ENCODE peak calls at places on chromosomes 4 and X, in ten cellular contexts. V is sigmoid colon, N is fibroblast of lung, D is mammary epithelial cell, X is AG04449, S is pancreas, U is hepatocyte, W is SK-N-SH, C is lower leg skin, F is cardiac fibroblast. I is an unnamed sample.

GRCh38 chr4:15238720-15239119 is 189.1 kb upstream of the C1QTNF7 start:
- DNase-seq in S (no peak), V (no peak), W (peak; percentile 65), F (peak; percentile 67), D (peak; percentile 25), C (no peak), U (peak; percentile 68), X (no peak), N (peak; percentile 30), I (no peak)

GRCh38 chr4:5713861-5714260 is 2.9 kb downstream of the EVC start:
- DNase-seq in C (no peak), S (no peak), D (no peak), N (no peak), W (no peak), U (no peak), F (no peak), X (no peak), V (no peak), I (no peak)

GRCh38 chrX:10725071-10725470 is 104.7 kb upstream of the MID1 start:
- DNase-seq in F (no peak), V (no peak), D (no peak), C (no peak), X (no peak), S (no peak), W (peak; percentile 27), U (no peak), N (no peak), I (no peak)

GRCh38 chr4:74044676-74045075 is 6.2 kb upstream of the CXCL3 start:
- DNase-seq in W (no peak), U (no peak), N (peak; percentile 70), C (no peak), S (no peak), X (no peak), D (peak; percentile 81), V (no peak), F (no peak), I (no peak)

GRCh38 chr4:101050088-101050835 is 297.1 kb downstream of the PPP3CA start:
- DNase-seq in D (no peak), V (no peak), C (no peak), S (no peak), W (no peak), U (no peak), F (no peak), X (no peak), N (no peak), I (no peak)

GRCh38 chr4:11698846-11699590 is 270.3 kb upstream of the HS3ST1 start:
- DNase-seq in S (no peak), F (peak; percentile 35), X (no peak), C (no peak), N (peak; percentile 91), U (no peak), V (no peak), W (no peak), D (peak; percentile 91), I (no peak)

GRCh38 chrX:77788050-77788449 is 2.0 kb upstream of the ATRX start:
- DNase-seq in V (no peak), S (no peak), W (no peak), X (no peak), C (no peak), N (no peak), F (peak; percentile 24), U (peak; percentile 6), D (no peak), I (no peak)

GRCh38 chr4:150002561-150002960 is 75.7 kb upstream of the DCLK2 start:
- DNase-seq in F (peak; percentile 23), U (no peak), S (no peak), V (no peak), X (no peak), N (peak; percentile 63), C (no peak), D (no peak), W (no peak), I (no peak)

GRCh38 chrX:128699716-128700285 is 647.6 kb upstream of the ACTRT1 start:
- DNase-seq in D (no peak), V (no peak), U (no peak), C (no peak), N (no peak), X (no peak), F (no peak), S (no peak), W (no peak), I (no peak)

GRCh38 chr4:49000806-49001205 is 14.7 kb downstream of the CWH43 start:
- DNase-seq in S (no peak), U (no peak), C (no peak), X (no peak), W (no peak), V (no peak), N (no peak), D (peak; percentile 88), F (no peak), I (no peak)

GRCh38 chr4:53307819-53308773 is 57.8 kb downstream of the SCFD2 start:
- DNase-seq in S (no peak), W (no peak), D (no peak), F (no peak), C (no peak), V (no peak), N (no peak), U (no peak), X (no peak), I (no peak)

GRCh38 chrX:129686422-129686948 is 31.7 kb upstream of the APLN start:
- DNase-seq in X (no peak), U (no peak), W (no peak), V (no peak), C (no peak), S (no peak), F (peak; percentile 91), N (no peak), D (no peak), I (no peak)

GRCh38 chr4:102076622-102077021 is 268.7 kb downstream of the SLC39A8 start:
- DNase-seq in N (no peak), U (no peak), D (peak; percentile 66), C (no peak), W (no peak), V (no peak), X (no peak), F (no peak), S (no peak), I (no peak)

GRCh38 chr4:100257567-100257966 is 67.3 kb upstream of the DDIT4L start:
- DNase-seq in N (no peak), F (no peak), W (no peak), S (no peak), X (no peak), D (peak; percentile 10), V (no peak), U (peak; percentile 32), C (no peak), I (no peak)

DNA sequence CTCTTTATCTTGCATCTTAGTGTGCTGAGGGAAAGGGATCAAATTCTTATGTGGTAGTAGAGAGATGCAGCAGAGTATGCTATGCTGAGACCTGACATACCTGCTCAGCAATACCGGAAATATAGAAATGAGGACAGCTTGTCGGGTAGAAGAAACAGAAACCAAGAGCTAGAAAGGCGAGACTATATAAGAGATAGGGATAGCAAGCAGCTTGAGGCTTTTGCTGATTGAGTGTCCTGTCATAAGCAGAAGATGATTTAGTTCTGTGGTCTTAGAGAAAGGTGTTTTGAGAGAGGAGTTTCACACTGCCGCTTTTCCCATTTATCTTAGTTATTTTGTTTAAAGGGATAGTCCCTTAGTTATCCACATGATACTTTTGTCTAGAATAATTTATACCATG is 31.7 kb downstream of the USP9X start:
- DNase-seq in W (no peak), C (no peak), N (no peak), V (no peak), S (no peak), X (no peak), U (no peak), D (peak; percentile 28), F (no peak), I (no peak)
- H3K4me3 ChIP-seq in W (no peak overlapping the region), C (no peak overlapping the region), N (no peak overlapping the region), V (no peak overlapping the region), S (no peak overlapping the region), X (no peak overlapping the region), U (no peak overlapping the region), D (no peak overlapping the region), F (no peak overlapping the region), I (no peak overlapping the region)

GRCh38 chr4:40629401-40630334 is at the start of gene RBM47:
- DNase-seq in U (peak; percentile 90), S (peak; percentile 90), X (no peak), C (peak; percentile 61), D (peak; percentile 78), N (peak; percentile 60), F (peak; percentile 65), W (peak; percentile 80), V (peak; percentile 73), I (no peak)

GRCh38 chr4:40623707-40624106 is 6.0 kb downstream of the RBM47 start:
- DNase-seq in D (no peak), W (no peak), S (no peak), V (no peak), U (no peak), F (no peak), C (no peak), X (no peak), N (no peak), I (no peak)

GRCh38 chr4:40628888-40629287 is 776 bp downstream of the RBM47 start:
- DNase-seq in X (no peak), S (no peak), W (no peak), V (no peak), N (no peak), D (no peak), U (no peak), F (no peak), C (no peak), I (no peak)

GRCh38 chr4:40627540-40627939 is 2.1 kb downstream of the RBM47 start:
- DNase-seq in N (no peak), V (no peak), X (no peak), D (no peak), U (no peak), S (no peak), W (no peak), F (no peak), C (no peak), I (no peak)

GRCh38 chr4:40626183-40626990 is 3.3 kb downstream of the RBM47 start:
- DNase-seq in N (peak; percentile 60), D (no peak), X (no peak), W (no peak), S (no peak), F (peak; percentile 31), U (no peak), C (no peak), V (no peak), I (no peak)
- H3K4me3 ChIP-seq in N (no peak overlapping the region), D (no peak overlapping the region), X (no peak overlapping the region), W (no peak overlapping the region), S (peak overlapping the region; percentile 79), F (no peak overlapping the region), U (peak overlapping the region; percentile 15), C (no peak overlapping the region), V (no peak overlapping the region), I (no peak overlapping the region)

DNA sequence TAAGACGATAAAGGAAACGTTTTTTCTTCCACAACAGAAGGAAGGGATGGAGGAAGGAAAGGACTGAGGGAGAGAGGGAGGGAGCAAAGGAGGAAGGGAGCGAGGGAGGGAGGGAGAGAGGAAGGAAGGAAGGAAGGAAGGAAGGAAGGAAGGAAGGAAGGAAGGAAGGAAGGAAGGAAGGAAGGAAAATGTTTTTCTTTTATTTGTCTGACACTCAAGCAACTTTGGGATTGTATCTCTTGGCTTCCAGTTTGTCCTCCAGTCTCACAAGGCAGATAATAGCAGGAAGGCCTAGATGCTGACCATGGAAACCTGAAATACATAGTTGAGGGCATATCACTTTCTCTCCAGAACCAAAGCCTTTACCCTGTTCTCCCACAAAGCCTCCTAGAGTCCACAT is 226.7 kb downstream of the ZNF674 start:
- DNase-seq in F (no peak), N (no peak), C (no peak), V (no peak), D (no peak), W (no peak), U (no peak), X (no peak), S (no peak), I (no peak)
- H3K4me3 ChIP-seq in F (no peak overlapping the region), N (no peak overlapping the region), C (no peak overlapping the region), V (no peak overlapping the region), D (no peak overlapping the region), W (no peak overlapping the region), U (no peak overlapping the region), X (no peak overlapping the region), S (no peak overlapping the region), I (no peak overlapping the region)

GRCh38 chr4:155415662-155416061 is 38.9 kb upstream of the MAP9 start:
- DNase-seq in X (no peak), F (no peak), V (no peak), C (no peak), U (no peak), W (no peak), D (no peak), S (no peak), N (peak; percentile 7), I (no peak)
- H3K4me3 ChIP-seq in X (no peak overlapping the region), F (no peak overlapping the region), V (no peak overlapping the region), C (no peak overlapping the region), U (no peak overlapping the region), W (no peak overlapping the region), D (no peak overlapping the region), S (no peak overlapping the region), N (no peak overlapping the region), I (no peak overlapping the region)

I was measured in AG04450.